ENCODE peak calls at places on chromosomes 3 and 15, in four cellular contexts. L is fibroblast of the aortic adventitia, D is heart right ventricle, I is spleen. B is an unnamed sample.

GRCh38 chr3:138405486-138405885 is 28.9 kb upstream of the ESYT3 start:
- DNase-seq in L (no peak), D (no peak), I (no peak), B (no peak)

GRCh38 chr3:24773798-24774197 is 279.1 kb upstream of the THRB start:
- DNase-seq in L (peak), D (peak), I (no peak), B (peak)

GRCh38 chr3:128559486-128560225 is 66.7 kb upstream of the GATA2 start:
- DNase-seq in L (no peak), D (no peak), I (no peak), B (no peak)

GRCh38 chr3:112688085-112688769 is 47.3 kb upstream of the CCDC80 start:
- DNase-seq in L (peak), D (no peak), I (no peak), B (no peak)

GRCh38 chr3:111072016-111072891 is 638 bp downstream of the NECTIN3 start:
- DNase-seq in L (peak), D (peak), I (peak), B (peak)

GRCh38 chr3:128726691-128727031 is 678 bp downstream of the RAB7A start:
- DNase-seq in L (peak), D (peak), I (peak), B (peak)

GRCh38 chr3:23035927-23036640 is 167.0 kb upstream of the UBE2E2 start:
- DNase-seq in L (no peak), D (no peak), I (no peak), B (no peak)

GRCh38 chr3:775178-775885 is 317.5 kb upstream of the CNTN6 start:
- DNase-seq in L (no peak), D (no peak), I (no peak), B (no peak)

DNA sequence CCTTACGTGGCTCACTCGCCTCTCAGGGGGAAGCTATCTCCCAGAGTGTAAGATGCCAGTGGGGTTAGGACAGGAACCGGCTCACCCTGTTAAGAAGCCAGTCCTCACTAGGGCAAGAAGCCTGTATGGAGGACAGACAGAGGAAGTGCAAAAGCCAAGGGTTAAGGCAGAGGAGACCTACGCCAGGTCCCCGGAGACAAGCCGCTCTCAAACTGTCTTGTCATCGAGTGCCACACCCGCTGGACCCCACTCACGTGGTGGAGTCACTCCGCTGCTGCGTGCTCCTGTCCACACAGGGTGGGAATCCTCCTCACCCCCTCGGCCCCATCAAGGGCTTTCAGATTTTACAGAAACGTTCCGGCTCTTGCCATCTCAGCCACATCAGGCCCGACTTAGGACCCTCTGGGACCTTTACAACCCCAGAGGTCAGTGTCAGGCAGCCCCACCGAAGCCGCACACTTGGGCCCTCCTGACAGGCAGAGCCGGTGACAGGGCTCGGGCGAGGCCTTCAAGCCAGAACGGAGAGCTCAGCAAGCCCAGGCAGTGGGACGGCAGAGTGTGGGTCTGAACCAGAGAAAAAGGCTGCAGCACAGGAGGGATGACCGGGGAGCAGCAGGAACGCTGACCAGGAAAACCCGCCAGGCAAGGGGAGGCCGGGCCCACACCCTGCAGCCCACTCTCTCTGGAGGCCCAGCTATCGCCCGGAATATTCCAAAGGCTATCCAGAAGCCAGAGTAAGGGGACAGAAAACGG is 61.7 kb downstream of the XXYLT1 start:
- DNase-seq in L (no peak), D (no peak), I (peak), B (no peak)
- H3K4me3 ChIP-seq in L (peak), D (no peak), I (no peak), B (no peak)

GRCh38 chr3:105620236-105620635 is 248.6 kb downstream of the CBLB start:
- DNase-seq in L (no peak), D (no peak), I (no peak), B (no peak)

GRCh38 chr3:105616374-105616915 is 249.7 kb downstream of the ALCAM start:
- DNase-seq in L (no peak), D (no peak), I (no peak), B (no peak)

GRCh38 chr3:105615814-105616213 is 249.1 kb downstream of the ALCAM start:
- DNase-seq in L (no peak), D (no peak), I (no peak), B (no peak)

GRCh38 chr3:105618561-105618960 is 250.3 kb downstream of the CBLB start:
- DNase-seq in L (no peak), D (no peak), I (no peak), B (no peak)

GRCh38 chr3:105619651-105620050 is 249.2 kb downstream of the CBLB start:
- DNase-seq in L (no peak), D (no peak), I (no peak), B (no peak)
- H3K4me3 ChIP-seq in L (no peak), D (no peak), I (no peak), B (no peak)

GRCh38 chr3:43328653-43329052 is 42.3 kb downstream of the SNRK start:
- DNase-seq in L (no peak), D (no peak), I (no peak), B (no peak)

GRCh38 chr3:43335799-43336198 is 49.5 kb downstream of the SNRK start:
- DNase-seq in L (no peak), D (no peak), I (no peak), B (no peak)

GRCh38 chr3:43327184-43327950 is 41.0 kb downstream of the SNRK start:
- DNase-seq in L (peak), D (no peak), I (no peak), B (peak)

DNA sequence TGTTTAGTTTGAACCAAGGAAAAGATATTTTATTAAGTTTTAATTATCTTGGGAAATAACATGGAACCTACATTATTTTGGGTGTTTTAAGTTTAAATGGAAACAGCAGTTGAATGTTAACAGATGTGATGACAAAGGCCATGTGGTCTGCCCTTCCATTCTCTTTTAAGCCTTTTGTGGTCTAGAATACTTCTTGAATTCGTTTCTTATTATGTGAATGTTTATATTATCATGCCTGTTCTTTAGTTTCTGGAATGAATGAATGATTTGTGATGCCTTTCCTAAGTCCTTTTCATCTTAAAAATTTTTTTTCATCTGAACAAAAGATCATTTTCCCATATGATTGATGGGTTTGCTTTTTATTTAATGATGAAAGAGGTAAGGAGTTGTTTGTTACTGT is 44.6 kb downstream of the SNRK start:
- DNase-seq in L (peak), D (no peak), I (no peak), B (peak)
- H3K4me3 ChIP-seq in L (no peak), D (no peak), I (no peak), B (no peak)

DNA sequence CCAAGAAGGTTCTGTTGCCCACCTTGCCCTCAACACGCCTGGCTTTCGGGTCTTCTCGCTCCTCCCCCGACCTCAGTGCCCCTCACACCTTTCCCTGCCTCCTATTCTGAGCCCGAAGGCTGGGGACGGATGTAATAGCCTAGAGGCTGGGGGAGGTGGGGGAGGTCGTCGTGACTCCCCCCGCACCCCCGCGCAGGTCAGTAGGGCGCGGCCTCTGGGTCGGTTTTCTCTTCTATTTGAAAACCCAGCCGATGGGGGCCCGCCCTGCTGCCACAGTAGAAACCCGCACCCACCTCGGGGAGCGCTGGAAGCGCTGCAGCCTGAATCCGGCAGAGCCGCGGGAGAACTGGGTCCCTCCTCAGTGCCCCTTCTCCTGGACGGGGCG is 1.0 kb upstream of the RBPMS2 start:
- DNase-seq in L (no peak), D (no peak), I (no peak), B (no peak)
- H3K4me3 ChIP-seq in L (no peak), D (peak), I (peak), B (no peak)

GRCh38 chr15:79310612-79310984 is 314 bp upstream of the TMED3 start:
- DNase-seq in L (peak), D (no peak), I (no peak), B (peak)
- H3K4me3 ChIP-seq in L (peak), D (peak), I (peak), B (peak)

GRCh38 chr15:58063612-58064011 is 1.9 kb downstream of the ALDH1A2 start:
- DNase-seq in L (no peak), D (no peak), I (no peak), B (no peak)
- H3K4me3 ChIP-seq in L (no peak), D (no peak), I (no peak), B (no peak)

GRCh38 chr15:60913901-60914300 is 315.2 kb downstream of the RORA start:
- DNase-seq in L (no peak), D (no peak), I (no peak), B (no peak)
- H3K4me3 ChIP-seq in L (no peak), D (no peak), I (no peak), B (no peak)

DNA sequence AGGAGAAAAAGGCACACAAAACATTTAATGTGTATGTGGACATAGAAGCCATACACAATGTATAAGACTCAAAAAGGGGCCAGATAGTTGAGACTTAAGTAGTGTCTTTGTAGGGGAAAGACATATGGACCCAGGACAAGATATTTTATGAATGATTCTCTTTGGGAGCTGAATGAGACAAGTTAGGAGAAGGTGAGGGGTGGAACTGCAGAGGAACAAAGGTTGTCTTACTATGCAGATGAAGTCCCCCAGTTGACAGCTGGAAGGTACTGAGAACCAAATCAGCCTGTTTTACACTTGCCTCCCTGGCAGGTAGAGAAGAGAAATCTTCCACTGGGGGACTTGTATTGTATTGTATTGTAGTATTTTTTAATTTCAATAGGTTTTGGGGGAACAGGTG is 14.9 kb upstream of the GCNT3 start:
- DNase-seq in L (no peak), D (no peak), I (no peak), B (no peak)
- H3K4me3 ChIP-seq in L (no peak), D (no peak), I (no peak), B (no peak)